ENCODE peak calls at places on chromosome 20, in four cellular contexts. O, D, H and Q are unnamed samples.

GRCh38 chr20:45347297-45347935 is 808 bp downstream of the SDC4 start:
- DNase-seq in O (no peak), D (no peak), H (no peak), Q (no peak)

GRCh38 chr20:62899633-62900051 is 26.7 kb downstream of the DIDO1 start:
- DNase-seq in O (no peak), D (no peak), H (no peak), Q (no peak)

GRCh38 chr20:62716198-62716940 is 7.7 kb downstream of the NTSR1 start:
- DNase-seq in O (no peak), D (no peak), H (no peak), Q (peak)

GRCh38 chr20:35329435-35330139 is 37.4 kb upstream of the FAM83C start:
- DNase-seq in O (peak), D (no peak), H (no peak), Q (no peak)

GRCh38 chr20:25540273-25540672 is 45.1 kb downstream of the NINL start:
- DNase-seq in O (no peak), D (no peak), H (no peak), Q (no peak)

GRCh38 chr20:8812818-8813217 is 256.1 kb upstream of the PLCB4 start:
- DNase-seq in O (no peak), D (peak), H (no peak), Q (no peak)

GRCh38 chr20:41046716-41047115 is 18.1 kb downstream of the TOP1 start:
- DNase-seq in O (no peak), D (no peak), H (no peak), Q (no peak)

GRCh38 chr20:46308258-46309157 is at the start of gene CDH22:
- DNase-seq in O (peak), D (no peak), H (no peak), Q (peak)

GRCh38 chr20:45100563-45101245 is at the start of gene KCNS1:
- DNase-seq in O (no peak), D (no peak), H (no peak), Q (no peak)

GRCh38 chr20:17617868-17618672 is 48.2 kb downstream of the DSTN start:
- DNase-seq in O (no peak), D (peak), H (no peak), Q (peak)

GRCh38 chr20:54126809-54127655 is 46.8 kb downstream of the CYP24A1 start:
- DNase-seq in O (no peak), D (no peak), H (no peak), Q (no peak)

GRCh38 chr20:24495266-24495665 is 25.8 kb downstream of the SYNDIG1 start:
- DNase-seq in O (no peak), D (no peak), H (no peak), Q (no peak)

GRCh38 chr20:50487397-50487796 is 22.8 kb upstream of the PTPN1 start:
- DNase-seq in O (no peak), D (no peak), H (no peak), Q (no peak)

GRCh38 chr20:50488236-50488806 is 21.9 kb upstream of the PTPN1 start:
- DNase-seq in O (no peak), D (no peak), H (no peak), Q (no peak)

GRCh38 chr20:50481741-50482140 is 28.4 kb upstream of the PTPN1 start:
- DNase-seq in O (no peak), D (no peak), H (no peak), Q (no peak)

GRCh38 chr20:50482396-50482890 is 27.7 kb upstream of the PTPN1 start:
- DNase-seq in O (no peak), D (no peak), H (no peak), Q (no peak)

DNA sequence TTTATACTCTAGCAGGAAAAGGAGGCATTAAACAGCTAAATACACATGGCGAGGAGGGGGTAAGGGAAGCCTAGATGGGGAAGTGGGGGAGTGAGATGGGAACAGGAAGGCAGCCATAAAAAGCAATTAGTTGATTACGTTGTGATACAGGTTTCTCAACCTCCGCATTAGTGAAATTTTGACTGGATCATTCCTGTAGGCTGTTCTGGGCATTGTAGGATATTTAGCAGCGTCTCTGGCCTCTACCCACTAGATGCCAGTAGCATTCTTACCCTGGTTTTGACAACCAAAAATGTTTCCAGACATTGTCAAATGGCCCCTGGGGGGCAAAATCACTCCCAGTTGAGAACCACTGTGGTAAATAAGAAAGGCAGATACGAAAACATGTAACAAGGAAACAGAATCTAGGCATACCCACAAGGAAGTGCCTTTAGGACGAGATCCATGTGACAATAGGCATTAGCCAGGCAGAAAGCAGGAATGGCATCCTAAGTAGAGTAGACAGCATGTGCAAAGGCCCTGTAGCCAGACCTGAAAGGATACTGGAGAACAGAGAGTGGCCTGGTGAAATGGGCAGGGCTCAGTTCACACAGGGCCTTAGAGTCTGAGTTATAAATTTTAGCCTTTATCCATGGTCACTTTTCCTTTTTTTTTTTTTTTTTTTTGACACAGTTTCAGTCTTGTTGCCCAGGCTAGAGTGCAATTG is 25.8 kb upstream of the PTPN1 start:
- DNase-seq in O (no peak), D (no peak), H (no peak), Q (no peak)
- TF ChIP-seq CTCF in O (no peak), D (no peak), H (no peak), Q (no peak)

GRCh38 chr20:7161690-7162089 is 394.2 kb downstream of the BMP2 start:
- DNase-seq in O (no peak), D (no peak), H (no peak), Q (no peak)
- TF ChIP-seq CTCF in O (no peak), D (no peak), H (no peak), Q (no peak)

GRCh38 chr20:50133474-50134217 is 19.9 kb downstream of the PEDS1 start:
- DNase-seq in O (no peak), D (no peak), H (no peak), Q (no peak)
- TF ChIP-seq CTCF in O (no peak), D (no peak), H (no peak), Q (no peak)

GRCh38 chr20:59770851-59771250 is 162.6 kb downstream of the SYCP2 start:
- DNase-seq in O (no peak), D (no peak), H (no peak), Q (no peak)

GRCh38 chr20:59767656-59768055 is 163.3 kb downstream of the PHACTR3 start:
- DNase-seq in O (no peak), D (no peak), H (no peak), Q (no peak)

GRCh38 chr20:59772373-59772705 is 161.1 kb downstream of the SYCP2 start:
- DNase-seq in O (no peak), D (no peak), H (no peak), Q (no peak)

GRCh38 chr20:59771506-59772372 is 161.7 kb downstream of the SYCP2 start:
- DNase-seq in O (no peak), D (peak), H (no peak), Q (no peak)

GRCh38 chr20:59770270-59770669 is 163.2 kb downstream of the SYCP2 start:
- DNase-seq in O (no peak), D (no peak), H (no peak), Q (no peak)
- TF ChIP-seq CTCF in O (no peak), D (no peak), H (no peak), Q (no peak)

GRCh38 chr20:44093249-44093582 is 93.8 kb downstream of the JPH2 start:
- DNase-seq in O (no peak), D (no peak), H (no peak), Q (no peak)
- TF ChIP-seq CTCF in O (peak), D (no peak), H (no peak), Q (peak)